ENCODE peak calls at places on chromosomes 1 and 21, in four cellular contexts. V is NCI-H446 treated with DMSO at 0.1 percent for 48 hours; Z is activated naive CD4-positive, alpha-beta T cell treated with anti-CD3 and anti-CD28 coated beads, Interleukin-2, amount 50 U/mL, for 16 hours; L is GM10248. D is an unnamed sample.

GRCh38 chr1:239386453-239387303 is at the start of gene CHRM3:
- DNase-seq in L (no peak), Z (peak; percentile 15), V (peak; percentile 42), D (peak; percentile 46)

GRCh38 chr1:166900987-166901386 is 24.9 kb upstream of the TADA1 start:
- DNase-seq in Z (no peak), L (no peak), V (no peak), D (no peak)

GRCh38 chr1:41388517-41388916 is 27.3 kb downstream of the FOXO6 start:
- DNase-seq in L (no peak), Z (no peak), V (no peak), D (no peak)

GRCh38 chr1:36400514-36400824 is 2.8 kb upstream of the LSM10 start:
- DNase-seq in L (no peak), Z (no peak), V (no peak), D (no peak)

GRCh38 chr1:24909388-24909898 is 20.6 kb downstream of the RUNX3 start:
- DNase-seq in Z (no peak), V (no peak), L (no peak), D (peak; percentile 68)

GRCh38 chr1:32186077-32186476 is 6.6 kb downstream of the TXLNA start:
- DNase-seq in V (no peak), Z (no peak), L (no peak), D (no peak)

GRCh38 chr1:9406111-9406510 is 113.4 kb downstream of the SPSB1 start:
- DNase-seq in Z (no peak), L (no peak), V (no peak), D (no peak)

GRCh38 chr21:45992311-45993209 is 11.0 kb downstream of the COL6A1 start:
- DNase-seq in Z (no peak), L (no peak), V (no peak), D (peak; percentile 37)

GRCh38 chr1:109377698-109378097 is 20.0 kb downstream of the SORT1 start:
- DNase-seq in L (no peak), Z (no peak), V (no peak), D (no peak)

GRCh38 chr1:190479537-190479936 is 1.9 kb upstream of the BRINP3 start:
- DNase-seq in V (peak; percentile 60), Z (no peak), L (no peak), D (no peak)

GRCh38 chr1:150560011-150560438 is 10.8 kb downstream of the ADAMTSL4 start:
- DNase-seq in V (peak; percentile 25), L (peak; percentile 85), Z (peak; percentile 74), D (no peak)

GRCh38 chr1:222616535-222616934 is 1.4 kb upstream of the MIA3 start:
- DNase-seq in V (no peak), Z (no peak), L (no peak), D (no peak)

GRCh38 chr1:4128616-4129015 is 228.5 kb upstream of the C1orf174 start:
- DNase-seq in Z (no peak), V (no peak), L (no peak), D (no peak)

GRCh38 chr21:43274022-43274945 is 105.5 kb downstream of the CRYAA start:
- DNase-seq in V (no peak), Z (no peak), L (no peak), D (no peak)

GRCh38 chr1:14988636-14989035 is 164.9 kb upstream of the TMEM51 start:
- DNase-seq in Z (no peak), V (no peak), L (no peak), D (no peak)

GRCh38 chr1:246165826-246166709 is 341.0 kb downstream of the SMYD3 start:
- DNase-seq in Z (no peak), V (no peak), L (no peak), D (no peak)

GRCh38 chr1:7420098-7420445 is 351.0 kb upstream of the VAMP3 start:
- DNase-seq in V (no peak), Z (no peak), L (no peak), D (peak; percentile 22)

GRCh38 chr21:35737425-35737824 is 322.9 kb downstream of the SETD4 start:
- DNase-seq in L (no peak), Z (no peak), V (no peak), D (no peak)

GRCh38 chr1:164755674-164756073 is 196.7 kb downstream of the PBX1 start:
- DNase-seq in V (peak; percentile 87), L (no peak), Z (no peak), D (no peak)

GRCh38 chr1:179091691-179092165 is 9.9 kb downstream of the TOR3A start:
- DNase-seq in V (no peak), L (no peak), Z (no peak), D (no peak)

GRCh38 chr1:3292868-3293562 is 161.4 kb upstream of the ARHGEF16 start:
- DNase-seq in V (no peak), L (no peak), Z (no peak), D (no peak)

GRCh38 chr1:2230781-2231666 is 2.9 kb downstream of the SKI start:
- DNase-seq in Z (peak; percentile 45), V (no peak), L (no peak), D (peak; percentile 59)

GRCh38 chr1:82185084-82185483 is 384.4 kb downstream of the ADGRL2 start:
- DNase-seq in Z (no peak), V (peak; percentile 68), L (no peak), D (no peak)

GRCh38 chr1:24857528-24858133 is 72.4 kb downstream of the RUNX3 start:
- DNase-seq in Z (no peak), V (no peak), L (no peak), D (no peak)